ENCODE peak calls at places on chromosomes 6 and 20, in eight cellular contexts. One of them, this sample, is unnamed.

GRCh38 chr6:52570291-52570700 is 6.6 kb downstream of the TRAM2 start:
- DNase-seq in ELR: no peak
- DNase-seq in M059J: no peak
- DNase-seq in progenitor cell of endocrine pancreas: no peak
- DNase-seq in GM12891: no peak
- DNase-seq in stimulated activated CD4-positive, alpha-beta T cell treated with anti-CD3 and anti-CD28 coated beads, Interleukin-1b, Interleukin-23, amount 100 ng/mL, for 4 hours: no peak
- DNase-seq in stimulated activated CD8-positive, alpha-beta memory T cell treated with anti-CD3 and anti-CD28 coated beads, Interleukin-4, amount 100 ng/mL, for 24 hours: no peak
- DNase-seq in NCI-H774: no peak
- DNase-seq in this sample: no peak

GRCh38 chr6:113461153-113461897 is 395.8 kb upstream of the MARCKS start:
- DNase-seq in stimulated activated CD8-positive, alpha-beta memory T cell treated with anti-CD3 and anti-CD28 coated beads, Interleukin-4, amount 100 ng/mL, for 24 hours: no peak
- DNase-seq in ELR: peak
- DNase-seq in GM12891: no peak
- DNase-seq in NCI-H774: no peak
- DNase-seq in stimulated activated CD4-positive, alpha-beta T cell treated with anti-CD3 and anti-CD28 coated beads, Interleukin-1b, Interleukin-23, amount 100 ng/mL, for 4 hours: no peak
- DNase-seq in progenitor cell of endocrine pancreas: no peak
- DNase-seq in M059J: peak
- DNase-seq in this sample: no peak

GRCh38 chr6:157760589-157761330 is 62.3 kb upstream of the SNX9 start:
- DNase-seq in stimulated activated CD4-positive, alpha-beta T cell treated with anti-CD3 and anti-CD28 coated beads, Interleukin-1b, Interleukin-23, amount 100 ng/mL, for 4 hours: no peak
- DNase-seq in progenitor cell of endocrine pancreas: no peak
- DNase-seq in ELR: peak
- DNase-seq in NCI-H774: no peak
- DNase-seq in stimulated activated CD8-positive, alpha-beta memory T cell treated with anti-CD3 and anti-CD28 coated beads, Interleukin-4, amount 100 ng/mL, for 24 hours: peak
- DNase-seq in M059J: peak
- DNase-seq in GM12891: no peak
- DNase-seq in this sample: no peak

GRCh38 chr20:35058184-35058583 is 34.4 kb downstream of the TRPC4AP start:
- DNase-seq in stimulated activated CD4-positive, alpha-beta T cell treated with anti-CD3 and anti-CD28 coated beads, Interleukin-1b, Interleukin-23, amount 100 ng/mL, for 4 hours: no peak
- DNase-seq in M059J: no peak
- DNase-seq in progenitor cell of endocrine pancreas: no peak
- DNase-seq in stimulated activated CD8-positive, alpha-beta memory T cell treated with anti-CD3 and anti-CD28 coated beads, Interleukin-4, amount 100 ng/mL, for 24 hours: no peak
- DNase-seq in NCI-H774: no peak
- DNase-seq in ELR: no peak
- DNase-seq in GM12891: no peak
- DNase-seq in this sample: no peak

GRCh38 chr6:137767931-137768690 is 98.9 kb upstream of the TNFAIP3 start:
- DNase-seq in ELR: peak
- DNase-seq in NCI-H774: no peak
- DNase-seq in stimulated activated CD8-positive, alpha-beta memory T cell treated with anti-CD3 and anti-CD28 coated beads, Interleukin-4, amount 100 ng/mL, for 24 hours: no peak
- DNase-seq in progenitor cell of endocrine pancreas: no peak
- DNase-seq in M059J: peak
- DNase-seq in stimulated activated CD4-positive, alpha-beta T cell treated with anti-CD3 and anti-CD28 coated beads, Interleukin-1b, Interleukin-23, amount 100 ng/mL, for 4 hours: no peak
- DNase-seq in GM12891: no peak
- DNase-seq in this sample: no peak

GRCh38 chr6:155274533-155274932 is 10.7 kb downstream of the CLDN20 start:
- DNase-seq in GM12891: no peak
- DNase-seq in M059J: peak
- DNase-seq in stimulated activated CD4-positive, alpha-beta T cell treated with anti-CD3 and anti-CD28 coated beads, Interleukin-1b, Interleukin-23, amount 100 ng/mL, for 4 hours: no peak
- DNase-seq in stimulated activated CD8-positive, alpha-beta memory T cell treated with anti-CD3 and anti-CD28 coated beads, Interleukin-4, amount 100 ng/mL, for 24 hours: no peak
- DNase-seq in progenitor cell of endocrine pancreas: no peak
- DNase-seq in NCI-H774: no peak
- DNase-seq in ELR: peak
- DNase-seq in this sample: no peak

GRCh38 chr20:45538209-45538798 is 978 bp downstream of the WFDC6 start:
- DNase-seq in stimulated activated CD8-positive, alpha-beta memory T cell treated with anti-CD3 and anti-CD28 coated beads, Interleukin-4, amount 100 ng/mL, for 24 hours: no peak
- DNase-seq in ELR: peak
- DNase-seq in GM12891: no peak
- DNase-seq in stimulated activated CD4-positive, alpha-beta T cell treated with anti-CD3 and anti-CD28 coated beads, Interleukin-1b, Interleukin-23, amount 100 ng/mL, for 4 hours: no peak
- DNase-seq in NCI-H774: no peak
- DNase-seq in progenitor cell of endocrine pancreas: no peak
- DNase-seq in M059J: peak
- DNase-seq in this sample: no peak

GRCh38 chr6:11083491-11083890 is 10.1 kb upstream of the SMIM13 start:
- DNase-seq in GM12891: no peak
- DNase-seq in ELR: peak
- DNase-seq in progenitor cell of endocrine pancreas: no peak
- DNase-seq in stimulated activated CD4-positive, alpha-beta T cell treated with anti-CD3 and anti-CD28 coated beads, Interleukin-1b, Interleukin-23, amount 100 ng/mL, for 4 hours: no peak
- DNase-seq in NCI-H774: no peak
- DNase-seq in M059J: peak
- DNase-seq in stimulated activated CD8-positive, alpha-beta memory T cell treated with anti-CD3 and anti-CD28 coated beads, Interleukin-4, amount 100 ng/mL, for 24 hours: no peak
- DNase-seq in this sample: no peak

GRCh38 chr20:58825450-58825849 is 25.3 kb downstream of the GNAS-AS1 start:
- DNase-seq in progenitor cell of endocrine pancreas: no peak
- DNase-seq in ELR: no peak
- DNase-seq in NCI-H774: no peak
- DNase-seq in GM12891: no peak
- DNase-seq in stimulated activated CD8-positive, alpha-beta memory T cell treated with anti-CD3 and anti-CD28 coated beads, Interleukin-4, amount 100 ng/mL, for 24 hours: no peak
- DNase-seq in stimulated activated CD4-positive, alpha-beta T cell treated with anti-CD3 and anti-CD28 coated beads, Interleukin-1b, Interleukin-23, amount 100 ng/mL, for 4 hours: no peak
- DNase-seq in M059J: no peak
- DNase-seq in this sample: no peak

GRCh38 chr20:37278966-37279590 is 10.4 kb upstream of the MANBAL start:
- DNase-seq in stimulated activated CD8-positive, alpha-beta memory T cell treated with anti-CD3 and anti-CD28 coated beads, Interleukin-4, amount 100 ng/mL, for 24 hours: no peak
- DNase-seq in progenitor cell of endocrine pancreas: no peak
- DNase-seq in ELR: peak
- DNase-seq in NCI-H774: no peak
- DNase-seq in GM12891: no peak
- DNase-seq in M059J: no peak
- DNase-seq in stimulated activated CD4-positive, alpha-beta T cell treated with anti-CD3 and anti-CD28 coated beads, Interleukin-1b, Interleukin-23, amount 100 ng/mL, for 4 hours: no peak
- DNase-seq in this sample: no peak

GRCh38 chr6:90343581-90343980 is 46.9 kb upstream of the BACH2 start:
- DNase-seq in GM12891: no peak
- DNase-seq in ELR: peak
- DNase-seq in stimulated activated CD4-positive, alpha-beta T cell treated with anti-CD3 and anti-CD28 coated beads, Interleukin-1b, Interleukin-23, amount 100 ng/mL, for 4 hours: no peak
- DNase-seq in M059J: peak
- DNase-seq in stimulated activated CD8-positive, alpha-beta memory T cell treated with anti-CD3 and anti-CD28 coated beads, Interleukin-4, amount 100 ng/mL, for 24 hours: no peak
- DNase-seq in NCI-H774: no peak
- DNase-seq in progenitor cell of endocrine pancreas: no peak
- DNase-seq in this sample: no peak

GRCh38 chr20:35561268-35561667 is 19.4 kb downstream of the ERGIC3 start:
- DNase-seq in stimulated activated CD8-positive, alpha-beta memory T cell treated with anti-CD3 and anti-CD28 coated beads, Interleukin-4, amount 100 ng/mL, for 24 hours: no peak
- DNase-seq in M059J: peak
- DNase-seq in GM12891: no peak
- DNase-seq in progenitor cell of endocrine pancreas: no peak
- DNase-seq in ELR: peak
- DNase-seq in stimulated activated CD4-positive, alpha-beta T cell treated with anti-CD3 and anti-CD28 coated beads, Interleukin-1b, Interleukin-23, amount 100 ng/mL, for 4 hours: no peak
- DNase-seq in NCI-H774: no peak
- DNase-seq in this sample: no peak